ENCODE peak calls at places on chromosomes 3 and 15, in five cellular contexts. Q is stomach; D is CD4-positive, alpha-beta memory T cell; E is iPS DF 6.9; T is transverse colon. R is an unnamed sample.
A peak's percentile ranks its signal among the peaks of the same experiment; 100 is the strongest.

GRCh38 chr3:10290476-10291138 is 2.1 kb downstream of the GHRL start:
- DNase-seq in Q (no peak), D (no peak), E (no peak), T (no peak), R (no peak)

GRCh38 chr15:39555885-39556284 is 25.0 kb upstream of the THBS1 start:
- DNase-seq in Q (no peak), D (no peak), E (no peak), T (no peak), R (no peak)

GRCh38 chr15:95825198-95825597 is 505.3 kb upstream of the NR2F2 start:
- DNase-seq in Q (no peak), D (no peak), E (no peak), T (no peak), R (no peak)

GRCh38 chr3:52023860-52024764 is 28.4 kb upstream of the RPL29 start:
- DNase-seq in Q (no peak), D (no peak), E (no peak), T (no peak), R (no peak)

GRCh38 chr3:190012314-190012782 is 108.3 kb downstream of the P3H2 start:
- DNase-seq in Q (no peak), D (no peak), E (no peak), T (no peak), R (peak; percentile 62)

GRCh38 chr3:15269091-15269989 is 63.0 kb downstream of the SH3BP5 start:
- DNase-seq in Q (peak; percentile 71), D (peak; percentile 96), E (no peak), T (peak; percentile 82), R (peak; percentile 94)

GRCh38 chr3:104805042-104805441 is 561.7 kb upstream of the ALCAM start:
- DNase-seq in Q (no peak), D (no peak), E (no peak), T (no peak), R (no peak)

GRCh38 chr3:156174229-156174847 is 54.0 kb downstream of the KCNAB1 start:
- DNase-seq in Q (no peak), D (no peak), E (no peak), T (no peak), R (no peak)

GRCh38 chr3:192121921-192122320 is 605.4 kb downstream of the FGF12 start:
- DNase-seq in Q (no peak), D (no peak), E (no peak), T (no peak), R (no peak)

GRCh38 chr3:190617185-190617584 is 103.3 kb downstream of the IL1RAP start:
- DNase-seq in Q (no peak), D (no peak), E (no peak), T (peak; percentile 16), R (no peak)

GRCh38 chr3:190217081-190217480 is 96.4 kb upstream of the P3H2 start:
- DNase-seq in Q (no peak), D (no peak), E (no peak), T (no peak), R (no peak)

GRCh38 chr15:39238443-39238842 is 342.4 kb upstream of the THBS1 start:
- DNase-seq in Q (no peak), D (no peak), E (no peak), T (no peak), R (no peak)

GRCh38 chr3:69791919-69792399 is 52.7 kb downstream of the MITF start:
- DNase-seq in Q (no peak), D (no peak), E (no peak), T (no peak), R (no peak)

GRCh38 chr3:18679226-18679625 is 254.1 kb upstream of the SATB1 start:
- DNase-seq in Q (no peak), D (peak; percentile 46), E (no peak), T (no peak), R (no peak)

GRCh38 chr3:119559441-119559963 is at the start of gene CD80:
- DNase-seq in Q (peak; percentile 75), D (peak; percentile 52), E (peak; percentile 43), T (peak; percentile 77), R (peak; percentile 46)

GRCh38 chr3:184180165-184180564 is 5.5 kb downstream of the AP2M1 start:
- DNase-seq in Q (no peak), D (no peak), E (no peak), T (no peak), R (peak; percentile 27)

GRCh38 chr3:143586565-143586964 is 261.7 kb downstream of the SLC9A9 start:
- DNase-seq in Q (no peak), D (no peak), E (no peak), T (no peak), R (no peak)

GRCh38 chr3:105387122-105387751 is 20.5 kb downstream of the ALCAM start:
- DNase-seq in Q (no peak), D (no peak), E (no peak), T (no peak), R (peak; percentile 37)

GRCh38 chr15:79041598-79042175 is 48.9 kb downstream of the RASGRF1 start:
- DNase-seq in Q (no peak), D (no peak), E (no peak), T (no peak), R (no peak)

GRCh38 chr3:138188013-138188352 is 882 bp downstream of the ARMC8 start:
- DNase-seq in Q (no peak), D (peak; percentile 59), E (no peak), T (no peak), R (no peak)

GRCh38 chr3:171802601-171802956 is 7.7 kb downstream of the PLD1 start:
- DNase-seq in Q (no peak), D (no peak), E (no peak), T (no peak), R (no peak)

GRCh38 chr3:195073866-195074860 is 196.8 kb downstream of the XXYLT1 start:
- DNase-seq in Q (peak; percentile 10), D (no peak), E (no peak), T (peak; percentile 3), R (no peak)

GRCh38 chr3:188792788-188793187 is 379.0 kb upstream of the TPRG1 start:
- DNase-seq in Q (no peak), D (no peak), E (no peak), T (no peak), R (no peak)

GRCh38 chr3:98574157-98574556 is 19.3 kb downstream of the CPOX start:
- DNase-seq in Q (no peak), D (no peak), E (no peak), T (no peak), R (no peak)

GRCh38 chr3:42749025-42749752 is 23.9 kb downstream of the CCDC13 start:
- DNase-seq in Q (peak; percentile 24), D (no peak), E (no peak), T (peak; percentile 22), R (no peak)

GRCh38 chr15:57931570-57931969 is 133.9 kb downstream of the ALDH1A2 start:
- DNase-seq in Q (no peak), D (no peak), E (no peak), T (no peak), R (no peak)
- H3K9me3 ChIP-seq in Q (no peaks in the 10 kb centered on the region), D (no peaks in the 10 kb centered on the region), E (no peaks in the 10 kb centered on the region), T (no peaks in the 10 kb centered on the region), R (peaks cover 3% of the 10 kb centered on the region)

GRCh38 chr15:98802187-98802586 is 153.8 kb downstream of the IGF1R start:
- DNase-seq in Q (no peak), D (no peak), E (no peak), T (peak; percentile 51), R (no peak)

GRCh38 chr15:98806275-98806895 is 158.0 kb downstream of the IGF1R start:
- DNase-seq in Q (no peak), D (no peak), E (no peak), T (no peak), R (no peak)

GRCh38 chr15:98803228-98804056 is 155.1 kb downstream of the IGF1R start:
- DNase-seq in Q (no peak), D (no peak), E (no peak), T (no peak), R (no peak)

GRCh38 chr15:98805434-98806274 is 157.3 kb downstream of the IGF1R start:
- DNase-seq in Q (no peak), D (no peak), E (no peak), T (peak; percentile 35), R (peak; percentile 14)

GRCh38 chr15:98804057-98804380 is 155.7 kb downstream of the IGF1R start:
- DNase-seq in Q (no peak), D (no peak), E (no peak), T (no peak), R (no peak)
- H3K4me1 ChIP-seq in Q (peaks cover 87% of the 10 kb centered on the region), D (no peaks in the 10 kb centered on the region), E (peaks cover 15% of the 10 kb centered on the region), T (peaks cover 44% of the 10 kb centered on the region), R (peaks cover 56% of the 10 kb centered on the region)

GRCh38 chr3:123642182-123642956 is 57.5 kb upstream of the HACD2 start:
- DNase-seq in Q (peak; percentile 72), D (no peak), E (peak; percentile 80), T (peak; percentile 84), R (peak; percentile 78)
- H3K36me3 ChIP-seq in Q (peaks cover 16% of the 10 kb centered on the region), D (no peaks in the 10 kb centered on the region), E (no peaks in the 10 kb centered on the region), T (no peaks in the 10 kb centered on the region), R (no peaks in the 10 kb centered on the region)

GRCh38 chr15:25176991-25177954 is 222.5 kb downstream of the SNRPN start:
- DNase-seq in Q (peak; percentile 17), D (no peak), E (no peak), T (peak; percentile 2), R (no peak)

GRCh38 chr15:25176616-25176923 is 221.8 kb downstream of the SNRPN start:
- DNase-seq in Q (peak; percentile 17), D (no peak), E (no peak), T (peak; percentile 1), R (no peak)

GRCh38 chr15:25173241-25174028 is 218.6 kb downstream of the SNRPN start:
- DNase-seq in Q (peak; percentile 11), D (no peak), E (no peak), T (no peak), R (no peak)

GRCh38 chr15:25175789-25176615 is 221.2 kb downstream of the SNRPN start:
- DNase-seq in Q (peak; percentile 22), D (no peak), E (no peak), T (peak; percentile 3), R (no peak)

DNA sequence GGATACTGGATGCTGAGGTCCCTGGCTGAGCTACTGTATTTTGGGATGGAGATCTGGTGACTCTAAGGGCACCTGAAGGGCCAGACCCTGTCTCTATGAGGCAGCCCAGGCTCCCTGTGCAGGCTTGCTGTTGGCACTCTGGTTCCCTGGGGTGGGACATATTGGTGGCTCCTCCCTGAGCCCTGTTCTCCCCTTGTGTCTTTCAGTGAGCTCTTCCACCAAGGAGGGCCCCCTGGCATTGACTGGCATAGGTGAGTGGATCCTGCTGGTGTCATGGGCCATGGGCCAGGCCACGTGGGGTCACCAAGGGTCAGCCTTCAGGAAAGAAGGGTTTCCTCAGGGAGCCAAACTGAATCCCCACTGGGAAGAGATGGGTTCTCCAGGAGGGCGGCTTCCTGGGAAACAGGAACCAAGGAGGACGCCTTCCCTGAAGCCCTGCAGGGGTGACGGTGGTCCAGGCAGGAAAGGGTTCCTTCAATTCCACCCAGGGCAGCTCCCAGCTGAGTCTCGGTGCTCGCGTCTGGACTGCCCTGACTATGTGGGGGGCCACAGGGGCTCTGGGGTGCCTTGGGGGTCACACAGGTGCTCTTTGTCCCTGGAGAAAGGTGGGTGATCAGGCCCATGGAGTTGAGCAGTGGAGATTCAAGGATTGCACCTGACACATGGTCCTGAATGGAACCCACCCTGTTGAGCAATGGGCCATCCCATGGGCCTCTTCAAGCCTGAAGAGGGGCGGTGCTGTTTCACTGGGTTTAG is 220.4 kb downstream of the SNRPN start:
- DNase-seq in Q (peak; percentile 17), D (no peak), E (no peak), T (no peak), R (no peak)
- H3K9me3 ChIP-seq in Q (peaks cover 96% of the 10 kb centered on the region), D (no peaks in the 10 kb centered on the region), E (peaks cover 15% of the 10 kb centered on the region), T (peaks cover 25% of the 10 kb centered on the region), R (peaks cover 19% of the 10 kb centered on the region)

R was measured in SJSA1.